ENCODE peak calls at places on chromosome 14, in six cellular contexts. One of them, this sample, is unnamed.

GRCh38 chr14:96915478-96915877 is 118.3 kb downstream of the VRK1 start:
- DNase-seq in mucosa of descending colon: no peak
- DNase-seq in fibroblast of lung: no peak
- DNase-seq in aorta: no peak
- DNase-seq in MG63: no peak
- DNase-seq in uterus: no peak
- DNase-seq in this sample: no peak

GRCh38 chr14:29759521-29760340 is 167.9 kb downstream of the PRKD1 start:
- DNase-seq in mucosa of descending colon: no peak
- DNase-seq in fibroblast of lung: peak; percentile 28
- DNase-seq in aorta: no peak
- DNase-seq in MG63: no peak
- DNase-seq in uterus: no peak
- DNase-seq in this sample: no peak

GRCh38 chr14:49893309-49894213 is 679 bp downstream of the ARF6 start:
- DNase-seq in mucosa of descending colon: peak; percentile 87
- DNase-seq in fibroblast of lung: peak; percentile 42
- DNase-seq in aorta: peak; percentile 81
- DNase-seq in MG63: peak; percentile 51
- DNase-seq in uterus: peak; percentile 57
- DNase-seq in this sample: peak; percentile 95

GRCh38 chr14:105086833-105087307 is 21.6 kb upstream of the GPR132 start:
- DNase-seq in mucosa of descending colon: peak; percentile 85
- DNase-seq in fibroblast of lung: peak; percentile 67
- DNase-seq in aorta: peak; percentile 86
- DNase-seq in MG63: peak; percentile 74
- DNase-seq in uterus: peak; percentile 76
- DNase-seq in this sample: peak; percentile 97

GRCh38 chr14:100588671-100589070 is 1.5 kb upstream of the BEGAIN start:
- DNase-seq in mucosa of descending colon: no peak
- DNase-seq in fibroblast of lung: no peak
- DNase-seq in aorta: no peak
- DNase-seq in MG63: no peak
- DNase-seq in uterus: no peak
- DNase-seq in this sample: peak; percentile 54

GRCh38 chr14:103618999-103619398 is 10.0 kb upstream of the KLC1 start:
- DNase-seq in mucosa of descending colon: no peak
- DNase-seq in fibroblast of lung: no peak
- DNase-seq in aorta: no peak
- DNase-seq in MG63: no peak
- DNase-seq in uterus: no peak
- DNase-seq in this sample: no peak

GRCh38 chr14:63923422-63923752 is 70.6 kb downstream of the SYNE2 start:
- DNase-seq in mucosa of descending colon: no peak
- DNase-seq in fibroblast of lung: no peak
- DNase-seq in aorta: no peak
- DNase-seq in MG63: no peak
- DNase-seq in uterus: no peak
- DNase-seq in this sample: no peak

GRCh38 chr14:101004176-101004575 is 100.7 kb upstream of the RTL1 start:
- DNase-seq in mucosa of descending colon: no peak
- DNase-seq in fibroblast of lung: no peak
- DNase-seq in aorta: no peak
- DNase-seq in MG63: no peak
- DNase-seq in uterus: peak; percentile 7
- DNase-seq in this sample: peak; percentile 55

GRCh38 chr14:56789955-56790354 is 20.3 kb downstream of the OTX2 start:
- DNase-seq in mucosa of descending colon: no peak
- DNase-seq in fibroblast of lung: no peak
- DNase-seq in aorta: no peak
- DNase-seq in MG63: no peak
- DNase-seq in uterus: no peak
- DNase-seq in this sample: no peak

GRCh38 chr14:102524026-102524450 is 14.5 kb upstream of the ANKRD9 start:
- DNase-seq in mucosa of descending colon: peak; percentile 55
- DNase-seq in fibroblast of lung: no peak
- DNase-seq in aorta: peak; percentile 42
- DNase-seq in MG63: no peak
- DNase-seq in uterus: no peak
- DNase-seq in this sample: no peak
- H3K4me3 ChIP-seq in mucosa of descending colon: no peak overlapping the region
- H3K4me3 ChIP-seq in fibroblast of lung: no peak overlapping the region
- H3K4me3 ChIP-seq in aorta: no peak overlapping the region
- H3K4me3 ChIP-seq in MG63: no peak overlapping the region
- H3K4me3 ChIP-seq in uterus: peak overlapping the region; percentile 57
- H3K4me3 ChIP-seq in this sample: peak overlapping the region; percentile 46

DNA sequence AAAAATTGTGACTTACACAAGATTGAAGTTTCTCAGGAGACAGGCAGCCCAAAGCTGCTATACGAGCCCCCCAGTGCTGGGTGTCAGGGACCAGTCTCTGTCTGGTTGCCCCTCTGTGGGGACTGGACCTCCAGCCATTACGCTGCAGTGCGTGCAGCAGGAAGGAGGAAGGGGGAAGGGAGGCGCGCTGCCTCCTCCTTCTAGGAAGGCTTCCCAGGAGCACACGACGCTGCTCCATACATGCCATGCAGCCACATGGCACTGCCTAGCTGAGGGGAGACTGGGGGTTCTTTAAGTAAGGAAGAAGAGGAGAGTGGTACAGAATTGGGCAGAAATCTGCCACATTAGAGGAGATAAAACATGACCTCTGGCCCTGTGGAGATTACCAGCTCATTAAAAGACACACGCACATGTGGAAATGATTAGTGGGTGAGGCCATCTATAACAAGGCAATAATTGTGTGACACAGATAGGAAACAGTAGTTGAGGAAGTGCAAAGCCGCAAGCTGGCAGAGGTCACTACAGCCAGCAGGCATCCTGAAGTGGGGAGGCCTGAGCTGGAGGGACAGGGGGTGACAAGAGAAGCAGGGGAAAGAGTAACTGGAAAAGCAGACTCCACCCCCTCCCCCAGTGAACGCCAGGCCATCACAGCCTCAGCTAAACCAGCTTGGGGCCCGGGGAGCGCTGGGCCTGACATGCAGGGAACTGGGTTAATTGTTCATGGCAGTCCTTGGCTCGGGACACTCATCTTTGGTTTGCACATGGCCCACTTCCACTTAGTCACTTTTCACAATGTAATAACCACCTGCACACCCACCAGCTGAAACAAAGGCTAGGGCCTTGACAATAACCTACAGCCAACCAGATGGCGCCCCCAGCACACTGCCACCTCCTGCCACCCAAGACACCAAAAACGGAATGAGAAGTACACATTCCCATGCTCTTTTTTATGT is 39.6 kb downstream of the CCDC88C start:
- DNase-seq in mucosa of descending colon: peak; percentile 54
- DNase-seq in fibroblast of lung: no peak
- DNase-seq in aorta: no peak
- DNase-seq in MG63: no peak
- DNase-seq in uterus: no peak
- DNase-seq in this sample: peak; percentile 82
- H3K4me3 ChIP-seq in mucosa of descending colon: no peak overlapping the region
- H3K4me3 ChIP-seq in fibroblast of lung: no peak overlapping the region
- H3K4me3 ChIP-seq in aorta: no peak overlapping the region
- H3K4me3 ChIP-seq in MG63: no peak overlapping the region
- H3K4me3 ChIP-seq in uterus: no peak overlapping the region
- H3K4me3 ChIP-seq in this sample: no peak overlapping the region

DNA sequence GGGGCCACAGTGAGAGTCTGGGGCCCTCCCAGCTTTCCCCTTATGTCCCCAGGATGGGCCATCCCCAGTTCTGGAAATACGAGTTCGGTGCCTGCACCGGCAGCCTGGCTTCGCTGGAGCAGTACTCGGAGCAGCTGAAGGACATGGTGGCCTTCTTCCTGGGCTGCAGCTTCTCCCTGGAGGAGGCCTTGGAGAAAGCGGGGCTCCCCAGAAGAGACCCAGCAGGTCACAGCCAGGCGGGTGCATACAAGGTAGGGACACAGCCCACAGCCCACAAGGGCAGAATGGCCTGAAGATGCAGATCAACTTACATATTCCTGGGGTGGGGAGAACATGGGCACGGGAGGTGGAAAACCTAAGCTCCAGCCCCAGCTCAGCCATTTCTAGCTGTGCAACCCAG is 56.1 kb downstream of the DGLUCY start:
- DNase-seq in mucosa of descending colon: no peak
- DNase-seq in fibroblast of lung: no peak
- DNase-seq in aorta: no peak
- DNase-seq in MG63: no peak
- DNase-seq in uterus: no peak
- DNase-seq in this sample: no peak
- H3K4me3 ChIP-seq in mucosa of descending colon: no peak overlapping the region
- H3K4me3 ChIP-seq in fibroblast of lung: no peak overlapping the region
- H3K4me3 ChIP-seq in aorta: no peak overlapping the region
- H3K4me3 ChIP-seq in MG63: no peak overlapping the region
- H3K4me3 ChIP-seq in uterus: no peak overlapping the region
- H3K4me3 ChIP-seq in this sample: no peak overlapping the region

DNA sequence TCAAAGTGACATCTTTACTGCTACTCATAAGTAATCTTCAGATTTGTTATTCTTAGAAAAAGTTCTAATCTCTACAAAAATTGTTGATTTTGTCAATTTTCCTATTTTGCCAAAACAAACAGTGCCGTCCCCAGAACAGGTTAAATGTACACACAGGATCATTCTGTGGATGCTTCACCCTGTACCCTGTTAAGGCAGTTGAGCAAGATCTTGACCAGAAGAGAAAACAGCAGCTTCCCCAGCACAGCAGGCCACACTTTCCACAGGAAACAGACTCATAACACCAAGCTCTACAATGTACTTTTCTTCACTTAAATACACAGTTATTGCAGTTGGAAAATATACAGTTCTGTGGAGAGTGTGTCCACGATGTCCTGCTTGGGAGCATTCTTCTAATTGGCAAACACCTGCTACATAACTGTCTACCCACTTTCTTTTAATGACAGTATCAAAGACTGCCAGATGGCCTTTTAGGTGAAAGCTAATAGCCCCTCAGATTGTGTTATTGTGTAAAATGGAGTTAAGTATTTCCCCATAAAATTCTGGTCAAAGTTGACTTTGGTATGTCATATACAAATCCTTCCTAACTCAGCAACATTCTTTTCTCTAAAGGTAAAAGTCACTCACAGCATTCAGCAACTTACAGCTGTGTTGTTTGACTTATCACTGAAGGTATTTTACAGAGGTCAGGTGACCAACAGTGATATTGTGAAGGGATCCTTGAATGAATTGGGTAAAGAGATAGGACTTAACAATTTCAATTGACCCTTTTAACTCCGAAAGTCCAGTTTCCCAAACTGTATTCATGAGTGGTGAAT is 77.0 kb downstream of the SEC23A start:
- DNase-seq in mucosa of descending colon: no peak
- DNase-seq in fibroblast of lung: no peak
- DNase-seq in aorta: no peak
- DNase-seq in MG63: no peak
- DNase-seq in uterus: no peak
- DNase-seq in this sample: no peak
- H3K4me3 ChIP-seq in mucosa of descending colon: no peak overlapping the region
- H3K4me3 ChIP-seq in fibroblast of lung: no peak overlapping the region
- H3K4me3 ChIP-seq in aorta: no peak overlapping the region
- H3K4me3 ChIP-seq in MG63: no peak overlapping the region
- H3K4me3 ChIP-seq in uterus: no peak overlapping the region
- H3K4me3 ChIP-seq in this sample: no peak overlapping the region

This sample was measured in spleen.